ENCODE peak calls at places on chromosome 20, in five cellular contexts. K, D, Q, H and W are unnamed samples.

GRCh38 chr20:19977373-19977770 is 39.8 kb upstream of the NAA20 start:
- DNase-seq in K (no peak), D (no peak), Q (no peak), H (no peak), W (no peak)

GRCh38 chr20:52448513-52448912 is 256.9 kb upstream of the ZFP64 start:
- DNase-seq in K (no peak), D (no peak), Q (no peak), H (no peak), W (no peak)

GRCh38 chr20:53660078-53660909 is 66.7 kb upstream of the ZNF217 start:
- DNase-seq in K (no peak), D (no peak), Q (no peak), H (no peak), W (no peak)

GRCh38 chr20:55597526-55597925 is 407.8 kb downstream of the CBLN4 start:
- DNase-seq in K (no peak), D (no peak), Q (no peak), H (no peak), W (no peak)

GRCh38 chr20:59735917-59736316 is 131.6 kb downstream of the PHACTR3 start:
- DNase-seq in K (no peak), D (no peak), Q (no peak), H (peak), W (peak)

GRCh38 chr20:61464634-61465033 is 212.6 kb downstream of the CDH4 start:
- DNase-seq in K (no peak), D (no peak), Q (no peak), H (no peak), W (no peak)

GRCh38 chr20:58143531-58143930 is 84.9 kb downstream of the ANKRD60 start:
- DNase-seq in K (no peak), D (no peak), Q (no peak), H (no peak), W (no peak)

GRCh38 chr20:51526105-51526470 is 16.4 kb downstream of the NFATC2 start:
- DNase-seq in K (no peak), D (no peak), Q (no peak), H (no peak), W (no peak)

GRCh38 chr20:46013826-46014516 is 5.3 kb downstream of the MMP9 start:
- DNase-seq in K (peak), D (peak), Q (peak), H (no peak), W (peak)

GRCh38 chr20:21182832-21183563 is 57.1 kb downstream of the KIZ start:
- DNase-seq in K (no peak), D (no peak), Q (no peak), H (no peak), W (no peak)

GRCh38 chr20:58930496-58930895 is 50.6 kb upstream of the NELFCD start:
- DNase-seq in K (no peak), D (no peak), Q (no peak), H (no peak), W (no peak)

GRCh38 chr20:6519556-6519955 is 247.9 kb upstream of the BMP2 start:
- DNase-seq in K (no peak), D (no peak), Q (no peak), H (no peak), W (no peak)

GRCh38 chr20:57083072-57083471 is 183.4 kb downstream of the BMP7 start:
- DNase-seq in K (no peak), D (no peak), Q (no peak), H (no peak), W (no peak)

DNA sequence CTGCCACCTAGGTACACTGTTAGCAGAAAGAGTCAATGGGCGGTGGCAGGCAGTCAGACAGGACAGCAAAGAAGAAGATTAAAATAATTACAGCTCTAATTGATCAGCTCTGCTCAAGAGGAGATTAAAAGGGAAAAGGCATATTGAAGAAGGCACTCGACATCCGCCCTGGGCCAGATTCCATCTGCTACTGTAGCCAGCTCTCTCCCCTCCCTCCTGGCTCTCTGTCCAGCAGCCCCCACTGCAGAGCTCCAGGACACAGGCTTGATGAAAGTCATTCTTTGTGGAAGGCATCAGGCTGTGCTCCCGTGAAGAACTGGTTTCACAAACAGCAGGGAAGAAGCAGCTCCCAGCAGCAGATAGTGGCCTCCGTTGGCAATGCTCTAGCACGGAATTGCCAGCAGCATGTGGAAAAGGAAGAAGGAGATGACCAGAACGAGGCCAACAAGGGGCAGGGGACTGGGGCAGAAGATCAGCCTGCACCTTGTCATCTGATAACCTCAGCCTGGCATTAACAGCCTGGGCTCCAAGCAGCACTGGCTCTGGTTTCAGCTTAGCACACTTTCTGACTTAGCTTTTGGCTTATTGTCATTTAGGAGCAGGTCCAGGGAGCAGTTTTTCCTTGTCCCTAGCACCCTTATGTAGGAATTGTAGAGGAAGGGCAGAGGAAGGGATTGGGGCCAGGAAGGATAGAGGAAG is 465.9 kb downstream of the KIF16B start:
- DNase-seq in K (no peak), D (no peak), Q (no peak), H (no peak), W (no peak)
- TF ChIP-seq CTCF in K (no peak), D (no peak), Q (no peak), H (no peak), W (no peak)

GRCh38 chr20:36992802-36993334 is 41.4 kb upstream of the SAMHD1 start:
- DNase-seq in K (no peak), D (no peak), Q (no peak), H (no peak), W (no peak)
- TF ChIP-seq CTCF in K (no peak), D (peak), Q (no peak), H (no peak), W (no peak)

GRCh38 chr20:39124064-39124463 is 161.9 kb downstream of the DHX35 start:
- DNase-seq in K (no peak), D (no peak), Q (no peak), H (no peak), W (no peak)
- TF ChIP-seq CTCF in K (no peak), D (no peak), Q (no peak), H (no peak), W (no peak)

GRCh38 chr20:63187338-63188158 is 28.4 kb downstream of the YTHDF1 start:
- DNase-seq in K (no peak), D (no peak), Q (no peak), H (no peak), W (no peak)

GRCh38 chr20:63185215-63185796 is 30.6 kb downstream of the YTHDF1 start:
- DNase-seq in K (no peak), D (no peak), Q (no peak), H (no peak), W (no peak)

GRCh38 chr20:63188159-63188442 is 27.8 kb downstream of the YTHDF1 start:
- DNase-seq in K (no peak), D (no peak), Q (no peak), H (no peak), W (no peak)

GRCh38 chr20:63186084-63186483 is 29.8 kb downstream of the YTHDF1 start:
- DNase-seq in K (no peak), D (no peak), Q (no peak), H (no peak), W (no peak)

DNA sequence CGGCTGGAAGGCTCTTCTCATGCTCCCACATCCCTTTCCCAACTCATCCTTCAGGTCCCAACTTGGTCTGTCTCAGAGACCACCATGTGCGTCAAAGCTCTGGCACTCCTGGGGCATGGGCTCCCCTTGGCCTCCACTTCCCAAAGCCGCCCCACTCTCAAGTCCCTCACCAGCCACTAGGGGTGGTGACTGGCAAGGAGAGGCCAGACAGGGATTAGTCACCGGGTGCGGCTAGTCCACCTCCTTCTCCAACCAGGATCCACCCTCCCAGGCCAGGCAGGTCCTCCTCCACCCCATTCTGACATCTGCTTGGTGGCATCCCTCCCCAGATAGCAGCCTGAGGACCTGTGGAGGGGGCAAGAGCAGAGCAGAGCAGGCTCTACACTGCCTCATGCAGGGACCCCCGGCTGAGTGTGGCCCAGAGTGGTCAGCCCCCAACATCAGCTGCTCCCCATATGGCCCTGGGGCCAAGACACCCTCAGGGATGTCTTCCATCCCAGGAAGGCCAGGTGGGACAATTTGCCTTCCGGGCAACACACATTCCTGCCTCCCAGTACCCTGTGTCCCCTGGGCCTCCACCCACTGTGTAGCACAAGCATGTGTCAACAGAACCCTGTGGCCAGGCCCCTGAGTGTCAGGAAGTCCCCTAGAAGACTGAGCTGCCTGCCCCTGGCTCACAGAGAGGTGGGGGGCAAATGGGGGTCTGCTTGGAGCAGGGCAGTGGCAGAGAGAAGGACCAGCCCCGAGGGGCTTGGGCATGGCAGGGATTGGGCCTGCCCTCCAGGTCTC is 29.2 kb downstream of the YTHDF1 start:
- DNase-seq in K (no peak), D (no peak), Q (peak), H (no peak), W (no peak)
- TF ChIP-seq CTCF in K (no peak), D (no peak), Q (peak), H (no peak), W (no peak)